ENCODE peak calls at places on chromosomes 3 and 15, in seven cellular contexts. I is IMR-90, U is mesenchymal stem cell, F is neuronal stem cell, X is mesendoderm, D is trophoblast cell, L is H1. P is an unnamed sample.

GRCh38 chr3:72318504-72319201 is 529.6 kb downstream of the SHQ1 start:
- DNase-seq in F (no peak), L (no peak), D (peak; percentile 35), U (peak; percentile 41), X (no peak), I (peak; percentile 53), P (no peak)

GRCh38 chr15:93035953-93036810 is 52.8 kb downstream of the RGMA start:
- DNase-seq in U (peak; percentile 46), D (peak; percentile 53), I (peak; percentile 30), F (no peak), X (peak; percentile 55), L (no peak), P (peak; percentile 26)

GRCh38 chr15:60272623-60273022 is 125.2 kb downstream of the ANXA2 start:
- DNase-seq in X (peak; percentile 30), F (no peak), D (no peak), L (no peak), I (no peak), U (no peak), P (peak; percentile 35)

GRCh38 chr15:58724471-58724870 is 25.0 kb downstream of the ADAM10 start:
- DNase-seq in I (peak; percentile 79), D (no peak), L (no peak), X (no peak), U (peak; percentile 70), F (no peak), P (no peak)

GRCh38 chr3:8485141-8485840 is 16.3 kb upstream of the LMCD1 start:
- DNase-seq in U (no peak), F (no peak), D (no peak), I (no peak), L (no peak), X (no peak), P (no peak)

GRCh38 chr3:31942446-31942845 is 38.6 kb downstream of the OSBPL10 start:
- DNase-seq in I (no peak), L (no peak), X (no peak), F (no peak), D (no peak), U (no peak), P (no peak)

GRCh38 chr3:146550743-146551510 is 6.5 kb upstream of the PLSCR1 start:
- DNase-seq in X (no peak), F (no peak), L (no peak), D (peak; percentile 78), I (peak; percentile 96), U (peak; percentile 88), P (no peak)

GRCh38 chr3:156818890-156819289 is 7.3 kb upstream of the LEKR1 start:
- DNase-seq in U (peak; percentile 82), I (peak; percentile 74), F (no peak), X (no peak), L (no peak), D (peak; percentile 80), P (no peak)

GRCh38 chr15:92839696-92840095 is 60.4 kb upstream of the CHD2 start:
- DNase-seq in I (no peak), X (no peak), L (no peak), U (no peak), F (no peak), D (peak; percentile 79), P (no peak)

GRCh38 chr3:193229851-193230250 is 11.2 kb upstream of the PLAAT1 start:
- DNase-seq in F (no peak), X (no peak), D (no peak), U (no peak), L (no peak), I (no peak), P (no peak)

GRCh38 chr15:73602444-73602843 is 30.7 kb downstream of the NPTN start:
- DNase-seq in F (no peak), U (peak; percentile 33), I (no peak), D (no peak), L (no peak), X (no peak), P (no peak)

GRCh38 chr3:32913790-32914446 is 37.5 kb upstream of the CCR4 start:
- DNase-seq in X (no peak), D (peak; percentile 50), I (no peak), U (no peak), F (no peak), L (no peak), P (no peak)

DNA sequence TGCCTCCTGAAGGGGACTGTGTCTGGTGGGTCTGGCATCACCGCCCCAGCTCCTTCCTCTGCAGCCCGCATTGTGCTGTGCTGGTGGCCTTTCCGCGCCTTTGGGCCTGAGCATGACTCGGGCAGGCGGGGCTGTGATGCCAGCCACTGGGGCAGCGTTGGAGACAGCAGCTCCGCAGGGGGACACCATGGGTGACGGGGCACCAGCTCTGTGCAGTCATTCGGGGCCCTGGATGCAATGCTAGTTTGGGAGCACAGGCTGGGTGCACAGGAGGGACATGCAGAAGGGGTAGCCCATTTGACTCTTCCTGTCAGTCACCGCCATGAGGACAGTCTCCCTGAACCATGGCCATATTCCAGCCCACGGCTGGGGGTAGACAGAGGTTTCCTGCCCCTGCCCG is 83.8 kb upstream of the SNRPA1 start:
- DNase-seq in D (no peak), F (no peak), L (no peak), I (no peak), X (no peak), U (no peak), P (no peak)
- H2AK5ac ChIP-seq in D (no peak overlapping the region), F (no peak overlapping the region), L (no peak overlapping the region), I (no peak overlapping the region), X (no peak overlapping the region), U (no peak overlapping the region), P (no peak overlapping the region)

GRCh38 chr3:95338446-95338845 is 1275.6 kb downstream of the NSUN3 start:
- DNase-seq in F (no peak), I (no peak), L (no peak), U (no peak), D (no peak), X (no peak), P (no peak)
- H2AK5ac ChIP-seq in F (no peak overlapping the region), I (no peak overlapping the region), L (no peak overlapping the region), U (no peak overlapping the region), D (no peak overlapping the region), X (no peak overlapping the region), P (no peak overlapping the region)

GRCh38 chr3:148331111-148331818 is 366.4 kb upstream of the AGTR1 start:
- DNase-seq in L (no peak), F (no peak), I (peak; percentile 51), D (no peak), U (peak; percentile 38), X (peak; percentile 59), P (no peak)
- H2AK5ac ChIP-seq in L (no peak overlapping the region), F (no peak overlapping the region), I (no peak overlapping the region), D (no peak overlapping the region), U (no peak overlapping the region), X (no peak overlapping the region), P (no peak overlapping the region)

DNA sequence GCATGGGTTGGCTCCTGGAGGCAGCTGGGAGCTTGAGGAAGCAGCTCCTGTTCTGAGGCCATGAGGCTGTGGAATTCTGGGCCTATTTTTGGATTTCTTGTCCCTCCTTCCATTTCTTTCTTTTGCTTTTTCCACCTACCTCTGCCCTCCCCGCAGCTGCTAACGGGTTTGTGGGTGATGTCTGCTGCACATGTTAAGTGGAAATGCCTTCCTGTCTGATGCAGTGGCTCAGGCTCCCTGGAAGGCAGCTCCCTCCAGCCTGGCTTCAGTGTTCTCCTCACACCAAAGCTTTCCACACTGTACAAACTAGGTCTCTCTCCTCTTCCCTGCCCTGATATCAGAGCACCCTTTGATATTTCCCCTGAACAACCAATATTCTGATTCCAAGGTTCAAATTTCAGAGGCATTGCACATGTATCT is 33.8 kb upstream of the ESYT3 start:
- DNase-seq in U (no peak), L (no peak), X (no peak), F (no peak), I (no peak), D (no peak), P (no peak)
- H2AK5ac ChIP-seq in U (no peak overlapping the region), L (no peak overlapping the region), X (no peak overlapping the region), F (no peak overlapping the region), I (no peak overlapping the region), D (no peak overlapping the region), P (no peak overlapping the region)